ENCODE peak calls at places on chromosome 22, in eight cellular contexts. N is astrocyte of the cerebellum, P is IMR-90, K is BJ, B is body of pancreas, L is fibroblast of lung, X is psoas muscle, F is choroid plexus epithelial cell. I is an unnamed sample.

GRCh38 chr22:33803883-33804282 is 116.4 kb downstream of the LARGE1 start:
- DNase-seq in B (no peak), F (no peak), N (no peak), P (peak), K (no peak), L (no peak), X (no peak), I (no peak)

GRCh38 chr22:49594078-49594477 is 233.6 kb downstream of the BRD1 start:
- DNase-seq in K (no peak), B (no peak), F (no peak), X (no peak), L (no peak), N (no peak), P (no peak), I (no peak)

GRCh38 chr22:23098230-23098705 is 27.9 kb downstream of the GNAZ start:
- DNase-seq in F (no peak), L (no peak), N (no peak), X (no peak), K (no peak), P (no peak), B (no peak), I (no peak)

GRCh38 chr22:19756288-19757128 is 4.1 kb upstream of the TBX1 start:
- DNase-seq in L (no peak), B (peak), F (peak), P (no peak), K (no peak), N (no peak), X (no peak), I (no peak)

GRCh38 chr22:41380993-41381328 is 781 bp upstream of the TEF start:
- DNase-seq in K (peak), L (peak), F (peak), P (peak), B (peak), X (peak), N (peak), I (peak)

GRCh38 chr22:30004689-30005088 is 75.6 kb upstream of the HORMAD2 start:
- DNase-seq in X (no peak), L (peak), P (no peak), K (no peak), B (no peak), N (no peak), F (no peak), I (no peak)

GRCh38 chr22:36253523-36254490 is 874 bp downstream of the APOL1 start:
- DNase-seq in K (no peak), L (no peak), N (no peak), X (peak), B (peak), P (no peak), F (peak), I (no peak)

GRCh38 chr22:33687464-33687863 is 232.8 kb downstream of the LARGE1 start:
- DNase-seq in K (no peak), L (no peak), F (no peak), X (no peak), B (peak), N (no peak), P (no peak), I (no peak)

GRCh38 chr22:26660961-26661578 is 3.7 kb downstream of the MIAT start:
- DNase-seq in K (no peak), X (no peak), L (peak), N (no peak), P (no peak), B (no peak), F (no peak), I (no peak)

DNA sequence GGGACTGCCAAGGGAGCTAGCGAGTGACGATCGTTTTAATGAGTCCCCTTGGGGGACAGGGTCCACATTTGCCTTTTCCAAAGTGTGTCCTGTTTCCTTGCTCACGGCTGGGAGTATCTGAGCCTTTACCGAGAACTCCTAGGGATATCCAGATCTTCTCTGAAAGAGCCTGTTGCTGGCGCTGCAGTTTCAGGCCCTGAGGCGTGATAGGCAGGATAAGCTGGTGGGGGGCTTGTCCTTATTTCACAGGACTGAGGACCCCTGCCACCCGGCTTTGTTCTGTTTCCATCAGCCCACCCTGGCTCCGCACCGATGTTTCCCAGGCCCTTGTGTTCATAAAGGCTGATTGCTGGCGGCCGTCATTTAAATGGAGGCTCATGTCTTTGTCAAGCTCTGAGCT is 9.3 kb upstream of the NPTXR start:
- DNase-seq in K (no peak), L (no peak), N (no peak), F (no peak), B (no peak), X (no peak), P (no peak), I (no peak)
- H3K4me3 ChIP-seq in K (no peak), L (no peak), N (no peak), F (no peak), B (no peak), X (no peak), P (no peak), I (no peak)

GRCh38 chr22:39543095-39543494 is 10.5 kb upstream of the RPS19BP1 start:
- DNase-seq in F (peak), K (no peak), P (peak), X (no peak), L (no peak), B (no peak), N (no peak), I (no peak)
- TF ChIP-seq CTCF in F (peak), K (peak), P (peak), X (no peak), L (peak), B (no peak), N (peak), I (peak)

GRCh38 chr22:46578824-46579561 is 41.2 kb upstream of the GRAMD4 start:
- DNase-seq in B (peak), F (peak), X (peak), P (peak), K (no peak), N (peak), L (peak), I (no peak)
- H3K4me3 ChIP-seq in B (no peak), F (peak), X (peak), P (peak), K (no peak), N (peak), L (no peak), I (peak)

DNA sequence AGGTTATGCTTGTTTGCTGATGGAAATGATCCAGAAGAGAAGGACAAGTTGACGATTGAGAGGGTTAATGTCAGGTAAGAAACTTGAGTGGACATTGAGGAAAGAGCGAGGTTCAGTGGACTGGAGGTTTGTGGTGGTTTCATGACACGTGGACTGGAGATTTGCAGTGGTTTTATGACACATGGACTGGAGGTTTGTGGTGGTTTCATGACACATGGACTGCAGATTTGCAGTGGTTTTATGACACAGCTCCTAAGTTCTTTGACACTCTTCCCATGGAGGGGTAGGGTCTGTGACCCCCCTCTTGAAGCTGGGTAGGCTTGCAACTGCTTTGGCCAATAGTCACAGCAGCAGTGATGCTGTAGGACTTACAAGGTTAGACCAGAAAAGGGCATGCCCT is 5.4 kb upstream of the MAPK8IP2 start:
- DNase-seq in N (no peak), K (no peak), L (no peak), P (no peak), X (no peak), B (no peak), F (no peak), I (no peak)
- TF ChIP-seq CTCF in N (no peak), K (no peak), L (no peak), P (no peak), X (no peak), B (no peak), F (no peak), I (no peak)

DNA sequence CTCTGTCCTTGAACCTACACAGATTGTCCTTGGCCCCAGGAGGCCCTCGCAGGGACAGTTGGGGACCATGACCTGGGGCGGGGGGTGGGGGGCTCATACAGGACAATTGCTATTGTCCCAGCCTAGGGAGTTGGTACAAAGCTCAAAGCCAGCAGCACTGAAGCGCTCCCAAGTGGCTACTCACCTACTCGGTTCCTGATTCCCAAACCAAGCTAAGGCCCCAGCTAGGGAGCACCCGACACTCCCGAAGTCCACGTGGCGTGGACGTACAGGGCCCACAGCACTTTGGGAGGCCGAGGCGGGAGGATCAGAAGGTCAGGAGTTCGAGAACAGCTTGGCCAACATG is 80.6 kb downstream of the CELSR1 start:
- DNase-seq in L (no peak), K (no peak), F (no peak), X (no peak), N (no peak), P (no peak), B (no peak), I (no peak)
- H3K4me3 ChIP-seq in L (no peak), K (no peak), F (no peak), X (no peak), N (no peak), P (no peak), B (no peak), I (no peak)

GRCh38 chr22:24179478-24180210 is 1.6 kb upstream of the SUSD2 start:
- DNase-seq in K (no peak), P (no peak), B (no peak), F (no peak), L (no peak), X (no peak), N (no peak), I (no peak)
- TF ChIP-seq CTCF in K (no peak), P (no peak), B (no peak), F (no peak), L (no peak), X (no peak), N (no peak), I (no peak)

GRCh38 chr22:39518996-39519680 is 1.2 kb upstream of the ATF4 start:
- DNase-seq in X (no peak), N (no peak), K (no peak), L (peak), P (peak), B (no peak), F (peak), I (no peak)

GRCh38 chr22:39520054-39520873 is at the start of gene ATF4:
- DNase-seq in F (peak), B (peak), P (peak), L (peak), X (peak), K (peak), N (peak), I (peak)

GRCh38 chr22:39519681-39520053 is 695 bp upstream of the ATF4 start:
- DNase-seq in X (peak), B (peak), L (peak), P (no peak), N (no peak), K (no peak), F (no peak), I (no peak)

GRCh38 chr22:39517470-39517869 is 2.9 kb upstream of the ATF4 start:
- DNase-seq in F (no peak), B (no peak), P (no peak), X (no peak), L (no peak), K (no peak), N (no peak), I (no peak)

GRCh38 chr22:39518124-39518786 is 2.1 kb upstream of the ATF4 start:
- DNase-seq in X (no peak), B (no peak), F (peak), P (peak), L (no peak), K (no peak), N (no peak), I (no peak)
- H3K4me3 ChIP-seq in X (no peak), B (no peak), F (no peak), P (no peak), L (no peak), K (no peak), N (no peak), I (peak)

DNA sequence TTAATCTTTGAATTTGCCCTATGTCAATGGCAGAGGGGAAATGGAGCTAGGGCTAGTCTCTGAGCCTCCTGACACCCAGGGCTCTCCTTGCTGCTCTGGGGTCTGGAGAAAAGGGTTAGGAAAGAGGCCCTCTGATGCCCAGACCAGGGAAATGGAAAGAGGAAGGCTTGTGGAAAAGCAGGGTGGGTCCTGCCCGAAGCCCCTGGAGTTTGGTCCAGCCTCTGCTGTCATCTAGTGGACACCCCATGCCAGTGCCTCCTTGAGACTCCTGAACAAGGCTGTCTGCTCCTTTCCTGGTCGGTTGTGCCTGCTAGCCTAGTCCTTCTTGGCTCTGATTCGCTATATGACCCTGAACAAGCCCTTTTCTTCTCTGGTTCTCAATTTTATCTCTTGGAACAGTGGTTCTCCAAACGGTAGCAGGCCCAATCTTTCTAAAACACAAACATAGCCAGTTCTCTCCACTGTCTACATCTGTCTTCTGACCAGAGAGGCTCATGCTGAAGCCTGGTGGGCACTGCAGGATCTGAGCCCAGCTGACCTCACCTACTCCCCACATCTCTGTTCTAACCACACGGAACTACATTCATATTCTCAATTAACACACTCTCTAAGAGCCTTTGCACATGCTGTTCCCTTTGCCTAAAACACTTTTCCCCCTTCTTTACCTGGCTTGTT is 8.8 kb upstream of the PLA2G3 start:
- DNase-seq in X (peak), N (peak), K (no peak), B (peak), P (peak), F (peak), L (peak), I (no peak)
- TF ChIP-seq CTCF in X (peak), N (peak), K (peak), B (peak), P (peak), F (peak), L (peak), I (peak)

GRCh38 chr22:42610211-42610610 is 4.5 kb downstream of the POLDIP3 start:
- DNase-seq in L (no peak), K (no peak), P (no peak), X (no peak), N (no peak), F (no peak), B (no peak), I (no peak)
- H3K4me3 ChIP-seq in L (no peak), K (no peak), P (no peak), X (no peak), N (no peak), F (no peak), B (no peak), I (no peak)

I was measured in epithelial cell of proximal tubule.